ENCODE peak calls at places on chromosomes 1 and 21, in nine cellular contexts. K is mammary epithelial cell; L is adrenal gland; A is uterus; T is H7; Q is CD4-positive, alpha-beta memory T cell; G is ascending aorta; B is IMR-90; O is fibroblast of lung. U is an unnamed sample. For H3K27me3, the result is how much of the 10 kb centered on the place peaks cover.

GRCh38 chr1:219900882-219901281 is 27.5 kb downstream of the SLC30A10 start:
- DNase-seq in Q (no peak), K (no peak), A (no peak), B (no peak), T (no peak), O (no peak), G (no peak), L (no peak), U (no peak)

GRCh38 chr1:203268901-203269653 is 36.2 kb upstream of the BTG2 start:
- DNase-seq in K (peak), G (no peak), L (no peak), Q (peak), A (peak), O (peak), T (peak), B (peak), U (no peak)

GRCh38 chr1:71351438-71351837 is 270.6 kb upstream of the ZRANB2 start:
- DNase-seq in G (no peak), K (peak), L (no peak), A (no peak), O (peak), Q (no peak), B (peak), T (no peak), U (no peak)

GRCh38 chr1:114770989-114771388 is 9.5 kb downstream of the SIKE1 start:
- DNase-seq in G (no peak), K (no peak), Q (no peak), O (no peak), A (no peak), L (no peak), T (no peak), B (no peak), U (no peak)

GRCh38 chr21:22374218-22374969 is 1376.2 kb downstream of the NCAM2 start:
- DNase-seq in O (no peak), A (no peak), T (no peak), G (no peak), K (no peak), L (no peak), B (no peak), Q (no peak), U (no peak)

GRCh38 chr1:243587823-243588560 is 262.1 kb downstream of the AKT3 start:
- DNase-seq in B (no peak), A (no peak), G (no peak), Q (no peak), K (no peak), O (no peak), L (no peak), T (no peak), U (peak)

GRCh38 chr21:29299906-29300546 is 1.3 kb downstream of the BACH1 start:
- DNase-seq in G (peak), K (peak), T (peak), L (peak), B (peak), O (peak), Q (peak), A (peak), U (peak)

GRCh38 chr21:44000360-44000759 is 11.7 kb upstream of the TRAPPC10 start:
- DNase-seq in T (peak), B (no peak), O (no peak), Q (no peak), L (no peak), A (no peak), G (no peak), K (no peak), U (no peak)

GRCh38 chr1:41749992-41750745 is 168.6 kb downstream of the HIVEP3 start:
- DNase-seq in L (no peak), O (no peak), G (no peak), K (no peak), A (no peak), B (no peak), Q (no peak), T (no peak), U (no peak)

GRCh38 chr1:110674337-110675059 is at the start of gene KCNA3:
- DNase-seq in K (no peak), A (peak), L (no peak), Q (peak), B (no peak), T (peak), G (peak), O (no peak), U (peak)

GRCh38 chr1:110675060-110675791 is 486 bp upstream of the KCNA3 start:
- DNase-seq in T (no peak), A (no peak), O (no peak), G (no peak), B (no peak), Q (no peak), K (no peak), L (no peak), U (no peak)

GRCh38 chr1:110672753-110673108 is 2.0 kb downstream of the KCNA3 start:
- DNase-seq in K (no peak), A (no peak), Q (peak), O (no peak), B (no peak), L (no peak), G (no peak), T (no peak), U (peak)

GRCh38 chr1:110673197-110673701 is 1.5 kb downstream of the KCNA3 start:
- DNase-seq in B (no peak), T (no peak), K (no peak), G (no peak), O (no peak), A (no peak), Q (peak), L (no peak), U (peak)

DNA sequence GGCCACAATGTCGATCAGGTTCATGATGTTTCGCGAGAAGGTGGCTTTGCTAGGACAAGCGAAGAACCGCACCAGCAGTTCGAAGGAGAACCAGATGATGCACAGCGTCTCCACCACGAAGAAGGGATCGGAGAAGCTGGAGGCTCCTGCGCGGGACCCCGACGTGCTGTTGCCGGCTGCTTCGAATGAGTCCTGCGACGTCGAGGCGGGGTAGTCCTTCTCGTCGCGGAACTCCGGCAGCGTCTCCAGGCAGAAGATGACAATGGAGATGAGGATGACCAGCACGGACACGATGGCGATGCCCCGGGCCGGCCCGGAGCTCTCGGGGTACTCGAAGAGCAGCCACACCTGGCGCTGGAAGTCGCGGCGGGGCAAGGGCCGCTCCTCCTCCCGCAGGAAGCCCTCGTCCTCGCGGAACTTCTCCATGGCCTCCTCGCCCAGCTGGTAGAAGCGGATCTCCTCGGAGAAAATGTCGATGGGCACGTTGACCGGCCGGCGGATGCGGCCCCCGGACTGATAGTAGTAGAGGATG is 869 bp downstream of the KCNA3 start:
- DNase-seq in O (no peak), Q (peak), A (no peak), B (no peak), T (no peak), K (no peak), L (no peak), G (no peak), U (no peak)
- H3K4me3 ChIP-seq in O (peak), Q (peak), A (peak), B (peak), T (peak), K (no peak), L (no peak), G (peak), U (peak)

DNA sequence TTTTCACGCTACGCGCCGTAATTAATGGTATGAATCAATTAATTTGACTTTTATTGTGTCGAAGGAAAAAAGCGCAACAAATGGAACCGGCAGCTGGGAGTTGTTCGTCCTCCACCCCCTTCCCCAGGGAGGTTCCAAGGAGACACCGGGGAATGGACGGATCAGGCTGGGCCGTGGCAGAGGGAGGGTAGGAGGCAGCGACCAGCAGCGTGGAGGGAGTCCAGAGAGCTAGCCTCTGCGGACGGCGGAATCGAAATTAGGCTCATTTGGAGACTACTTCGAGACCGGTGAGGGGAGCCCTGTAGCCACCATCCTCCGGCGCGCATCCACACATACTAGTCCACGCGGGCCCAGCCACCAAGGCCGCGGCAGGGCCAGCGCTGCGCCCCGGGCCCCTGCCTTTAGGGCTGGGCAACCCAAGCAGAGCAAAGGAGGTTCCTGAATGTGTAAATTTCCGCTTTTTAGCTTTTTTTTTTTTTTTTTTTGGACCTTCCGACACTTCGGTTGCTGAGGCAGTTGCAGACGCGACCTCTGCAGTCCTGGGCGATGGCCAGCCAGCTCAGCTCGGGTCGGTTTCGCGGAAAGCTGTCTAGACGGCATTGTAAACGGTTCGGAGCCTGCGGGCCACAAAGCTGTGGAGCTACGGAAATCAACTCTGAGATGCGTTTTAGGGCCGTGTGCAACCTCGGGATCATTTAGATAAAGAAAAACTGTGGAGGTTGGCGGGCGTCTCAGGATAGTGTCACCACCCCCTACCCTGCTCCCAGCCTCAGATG is 2.2 kb upstream of the FOXD3 start:
- DNase-seq in B (no peak), Q (peak), G (no peak), K (no peak), L (no peak), A (no peak), T (peak), O (no peak), U (no peak)
- H3K27me3 ChIP-seq in B (half or more), Q (half or more), G (half or more), K (half or more), L (half or more), A (half or more), T (under half), O (half or more), U (under half)

GRCh38 chr1:22453181-22453580 is 1.5 kb downstream of the ZBTB40 start:
- DNase-seq in O (no peak), L (no peak), G (no peak), T (no peak), K (no peak), B (no peak), Q (no peak), A (no peak), U (no peak)
- H3K4me3 ChIP-seq in O (no peak), L (no peak), G (no peak), T (no peak), K (peak), B (no peak), Q (no peak), A (no peak), U (no peak)

GRCh38 chr21:14900058-14900457 is 164.7 kb downstream of the NRIP1 start:
- DNase-seq in T (no peak), G (no peak), Q (no peak), A (no peak), O (peak), K (peak), B (peak), L (no peak), U (no peak)
- H3K27me3 ChIP-seq in T (under half), G (under half), Q (under half), A (under half), O (under half), K (under half), B (under half), L (under half), U (under half)

GRCh38 chr1:50424045-50424939 is 1.0 kb upstream of the DMRTA2 start:
- DNase-seq in B (no peak), Q (no peak), O (no peak), L (no peak), K (no peak), T (peak), G (no peak), A (no peak), U (no peak)

GRCh38 chr1:50421768-50422674 is 1.2 kb downstream of the DMRTA2 start:
- DNase-seq in K (no peak), O (no peak), Q (no peak), A (no peak), L (no peak), B (no peak), G (no peak), T (peak), U (no peak)

GRCh38 chr1:50423670-50424000 is 392 bp upstream of the DMRTA2 start:
- DNase-seq in G (no peak), T (peak), A (no peak), L (no peak), K (peak), B (no peak), Q (no peak), O (no peak), U (no peak)

GRCh38 chr1:50422675-50422945 is 633 bp downstream of the DMRTA2 start:
- DNase-seq in O (no peak), K (no peak), A (no peak), L (no peak), Q (no peak), B (no peak), G (no peak), T (no peak), U (no peak)

DNA sequence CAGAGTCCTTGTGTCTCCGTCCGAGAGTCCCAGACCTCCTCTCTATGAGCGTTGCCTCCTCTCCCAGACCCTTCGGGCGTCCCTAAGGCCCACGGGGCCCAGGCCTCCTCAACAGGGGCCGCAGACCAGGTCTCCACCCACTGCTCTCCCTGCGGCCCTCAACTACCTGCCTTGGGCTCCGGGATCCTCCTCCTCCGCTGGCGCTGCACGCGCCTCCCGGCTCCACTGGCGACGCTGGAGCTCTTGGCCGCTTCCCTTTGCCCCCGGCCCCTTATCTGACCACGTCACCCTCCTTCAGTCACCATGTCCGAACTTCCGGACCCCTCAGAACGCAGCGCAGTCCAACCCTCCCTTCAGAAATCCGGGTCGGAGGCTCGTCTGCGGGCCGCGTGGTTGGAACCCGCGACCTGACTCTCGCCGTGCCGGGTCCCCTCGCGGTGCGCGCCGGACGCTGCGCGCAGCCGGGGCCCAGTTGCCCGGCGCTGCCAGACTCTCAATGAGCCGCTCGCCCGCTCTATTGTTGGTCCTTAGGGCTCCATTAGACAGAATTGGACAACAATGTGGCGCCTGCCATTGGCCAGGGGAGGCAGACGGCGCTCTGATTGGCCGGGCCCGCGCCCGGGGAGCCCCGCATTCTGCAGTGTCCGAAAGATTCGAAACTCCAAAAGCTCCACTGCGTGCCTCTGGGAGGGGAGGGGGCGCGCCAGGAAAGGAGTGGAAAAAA is at the start of gene DMRTA2:
- DNase-seq in L (no peak), B (no peak), G (no peak), A (no peak), O (peak), Q (no peak), K (peak), T (peak), U (no peak)
- H3K4me3 ChIP-seq in L (no peak), B (peak), G (peak), A (peak), O (peak), Q (peak), K (no peak), T (peak), U (peak)

DNA sequence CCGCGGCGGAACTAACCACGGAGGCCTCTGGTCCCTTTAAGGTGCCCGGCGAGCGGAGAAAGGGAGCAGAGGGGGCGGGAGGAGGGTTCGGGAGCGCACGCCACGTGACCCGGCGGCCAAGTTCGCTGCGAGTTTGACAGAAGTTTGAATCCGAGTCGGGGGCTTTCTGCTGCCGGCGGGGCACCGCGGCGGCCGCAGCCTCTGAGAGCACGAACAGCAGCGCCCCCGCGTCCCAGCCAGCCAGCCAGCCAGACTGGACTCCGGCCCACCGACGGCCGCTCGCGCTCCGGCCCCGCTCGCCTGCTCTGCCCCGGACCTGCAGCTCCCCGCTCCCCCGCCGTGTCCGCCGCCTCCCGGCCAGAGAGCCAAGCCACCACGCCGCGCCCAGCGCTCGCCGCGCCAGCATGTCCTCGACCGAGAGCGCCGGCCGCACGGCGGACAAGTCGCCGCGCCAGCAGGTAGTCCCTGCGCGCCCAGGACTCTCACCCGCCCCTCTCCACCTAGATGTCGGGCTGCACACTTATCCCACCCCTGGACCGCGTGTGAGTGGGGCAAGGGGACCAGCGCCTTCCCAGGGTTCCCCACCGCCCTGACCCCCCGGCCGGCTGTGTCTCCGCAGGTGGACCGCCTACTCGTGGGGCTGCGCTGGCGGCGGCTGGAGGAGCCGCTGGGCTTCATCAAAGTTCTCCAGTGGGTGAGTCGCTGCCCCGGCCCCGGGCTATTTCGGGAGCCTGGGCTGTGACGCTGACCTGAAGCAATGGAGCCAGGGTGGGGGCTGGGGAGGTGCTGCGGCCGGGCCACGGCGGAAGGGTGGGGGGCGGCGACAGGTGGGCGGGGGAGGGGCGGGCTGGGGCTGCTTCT is at the start of gene SYPL2:
- DNase-seq in O (peak), K (no peak), L (peak), Q (no peak), B (peak), G (peak), A (peak), T (peak), U (no peak)
- H3K27me3 ChIP-seq in O (under half), K (under half), L (under half), Q (under half), B (half or more), G (under half), A (under half), T (half or more), U (under half)

GRCh38 chr21:34073749-34074282 is 438 bp downstream of the MRPS6 start:
- DNase-seq in Q (peak), L (peak), A (no peak), K (no peak), T (peak), O (no peak), G (peak), B (no peak), U (peak)

GRCh38 chr21:34074283-34075098 is 1.1 kb downstream of the MRPS6 start:
- DNase-seq in K (peak), G (no peak), O (no peak), L (no peak), T (peak), B (no peak), A (no peak), Q (no peak), U (peak)

GRCh38 chr21:34076835-34077234 is 3.5 kb downstream of the MRPS6 start:
- DNase-seq in T (no peak), L (no peak), B (no peak), K (no peak), G (no peak), Q (no peak), O (no peak), A (no peak), U (no peak)

GRCh38 chr21:34075760-34076159 is 2.4 kb downstream of the MRPS6 start:
- DNase-seq in L (no peak), T (no peak), G (no peak), Q (no peak), A (no peak), B (no peak), O (no peak), K (no peak), U (no peak)

DNA sequence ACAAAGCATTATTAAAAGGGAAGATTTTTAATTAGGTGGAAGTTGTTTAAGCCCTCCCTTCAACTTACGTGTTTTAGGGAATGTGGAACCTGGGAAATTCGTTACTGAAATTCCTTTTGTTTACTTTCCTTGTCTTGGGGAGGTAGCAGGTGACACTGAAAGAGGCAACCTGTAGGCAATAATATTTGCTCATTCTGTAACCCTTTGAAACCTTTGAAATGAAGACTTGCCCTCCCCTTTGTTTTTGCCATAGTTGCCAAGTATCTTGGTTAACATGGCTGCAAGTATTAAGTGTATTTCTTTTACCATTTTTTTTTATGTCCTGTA is 1.7 kb downstream of the MRPS6 start:
- DNase-seq in Q (no peak), G (no peak), L (no peak), K (no peak), T (no peak), B (no peak), A (no peak), O (no peak), U (no peak)
- H3K4me3 ChIP-seq in Q (no peak), G (peak), L (peak), K (peak), T (no peak), B (peak), A (peak), O (peak), U (peak)

DNA sequence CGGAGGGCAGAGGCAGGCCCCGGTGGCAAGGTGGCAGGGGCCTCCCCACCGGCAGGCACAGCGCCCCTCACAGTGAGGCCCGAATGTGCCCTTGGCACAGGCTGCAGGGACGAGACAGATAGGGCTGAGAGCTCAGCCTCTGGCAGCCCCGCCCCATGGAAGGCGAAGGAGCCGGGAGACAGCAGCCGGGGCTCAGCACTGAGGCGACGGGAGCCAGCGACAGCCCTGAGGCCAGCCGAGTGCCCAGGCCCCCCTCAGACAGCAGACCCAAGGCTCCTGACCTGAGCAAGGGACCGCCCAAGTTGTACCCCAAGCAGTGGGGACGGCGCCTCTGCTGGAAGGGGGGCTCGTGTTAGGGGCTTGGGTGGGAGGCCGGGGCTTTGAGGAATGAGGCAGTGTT is 43.1 kb downstream of the ARHGEF16 start:
- DNase-seq in G (no peak), K (no peak), Q (no peak), T (no peak), O (no peak), L (no peak), A (no peak), B (no peak), U (no peak)
- H3K27me3 ChIP-seq in G (under half), K (under half), Q (under half), T (under half), O (under half), L (under half), A (under half), B (under half), U (under half)

GRCh38 chr1:155183775-155184221 is 10.1 kb downstream of the TRIM46 start:
- DNase-seq in A (no peak), G (no peak), T (peak), O (no peak), B (no peak), L (no peak), K (no peak), Q (no peak), U (no peak)
- H3K4me3 ChIP-seq in A (no peak), G (no peak), T (no peak), O (no peak), B (no peak), L (no peak), K (no peak), Q (no peak), U (no peak)

U was measured in GM06990.